ENCODE peak calls at places on chromosome 1, in five cellular contexts. S, A, V, D and H are unnamed samples.

GRCh38 chr1:244074559-244075171 is 23.6 kb downstream of the ZBTB18 start:
- DNase-seq in S (no peak), A (no peak), V (no peak), D (no peak), H (no peak)

GRCh38 chr1:35603941-35604340 is 30.8 kb downstream of the TFAP2E start:
- DNase-seq in S (no peak), A (peak), V (no peak), D (no peak), H (no peak)

GRCh38 chr1:9371391-9371935 is 78.8 kb downstream of the SPSB1 start:
- DNase-seq in S (peak), A (peak), V (no peak), D (no peak), H (peak)

GRCh38 chr1:178004926-178005391 is 35.1 kb upstream of the SEC16B start:
- DNase-seq in S (no peak), A (no peak), V (no peak), D (peak), H (peak)

GRCh38 chr1:27137022-27137542 is 17.8 kb downstream of the SLC9A1 start:
- DNase-seq in S (peak), A (no peak), V (no peak), D (no peak), H (no peak)

GRCh38 chr1:155776414-155776813 is 80.6 kb downstream of the GON4L start:
- DNase-seq in S (no peak), A (peak), V (no peak), D (no peak), H (no peak)

GRCh38 chr1:21436488-21437340 is 3.2 kb upstream of the NBPF3 start:
- DNase-seq in S (no peak), A (no peak), V (no peak), D (no peak), H (no peak)

GRCh38 chr1:17184161-17184665 is 20.7 kb upstream of the PADI1 start:
- DNase-seq in S (no peak), A (no peak), V (no peak), D (no peak), H (no peak)

GRCh38 chr1:243482237-243483022 is 226.6 kb downstream of the SDCCAG8 start:
- DNase-seq in S (peak), A (peak), V (no peak), D (peak), H (peak)

GRCh38 chr1:47745725-47746609 is 251.2 kb downstream of the TRABD2B start:
- DNase-seq in S (peak), A (peak), V (no peak), D (no peak), H (no peak)

GRCh38 chr1:1206376-1207253 is at the start of gene TNFRSF18:
- DNase-seq in S (no peak), A (no peak), V (no peak), D (no peak), H (no peak)